ENCODE peak calls at places on chromosomes 6 and 20, in ten cellular contexts. One of them, this sample, is unnamed.

GRCh38 chr6:106749611-106750010 is 120.2 kb downstream of the QRSL1 start:
- DNase-seq in OCI-LY7: no peak
- DNase-seq in neuronal stem cell: no peak
- DNase-seq in SK-N-SH: no peak
- DNase-seq in right atrium auricular region: no peak
- DNase-seq in pancreas: no peak
- DNase-seq in psoas muscle: no peak
- DNase-seq in PC-3: peak
- DNase-seq in brain microvascular endothelial cell: no peak
- DNase-seq in left lung: no peak
- DNase-seq in this sample: peak

GRCh38 chr20:41014557-41015088 is 14.0 kb upstream of the TOP1 start:
- DNase-seq in OCI-LY7: peak
- DNase-seq in neuronal stem cell: no peak
- DNase-seq in SK-N-SH: no peak
- DNase-seq in right atrium auricular region: no peak
- DNase-seq in pancreas: no peak
- DNase-seq in psoas muscle: no peak
- DNase-seq in PC-3: no peak
- DNase-seq in brain microvascular endothelial cell: no peak
- DNase-seq in left lung: no peak
- DNase-seq in this sample: no peak

GRCh38 chr20:14234666-14235295 is 102.6 kb downstream of the FLRT3 start:
- DNase-seq in OCI-LY7: no peak
- DNase-seq in neuronal stem cell: no peak
- DNase-seq in SK-N-SH: no peak
- DNase-seq in right atrium auricular region: no peak
- DNase-seq in pancreas: no peak
- DNase-seq in psoas muscle: no peak
- DNase-seq in PC-3: peak
- DNase-seq in brain microvascular endothelial cell: peak
- DNase-seq in left lung: no peak
- DNase-seq in this sample: peak

GRCh38 chr6:31473780-31474725 is 23.9 kb upstream of the MICB start:
- DNase-seq in OCI-LY7: no peak
- DNase-seq in neuronal stem cell: no peak
- DNase-seq in SK-N-SH: no peak
- DNase-seq in right atrium auricular region: no peak
- DNase-seq in pancreas: no peak
- DNase-seq in psoas muscle: no peak
- DNase-seq in PC-3: peak
- DNase-seq in brain microvascular endothelial cell: peak
- DNase-seq in left lung: no peak
- DNase-seq in this sample: peak

GRCh38 chr6:169854083-169854725 is 102.8 kb downstream of the ERMARD start:
- DNase-seq in OCI-LY7: no peak
- DNase-seq in neuronal stem cell: no peak
- DNase-seq in SK-N-SH: no peak
- DNase-seq in right atrium auricular region: peak
- DNase-seq in pancreas: no peak
- DNase-seq in psoas muscle: no peak
- DNase-seq in PC-3: no peak
- DNase-seq in brain microvascular endothelial cell: no peak
- DNase-seq in left lung: no peak
- DNase-seq in this sample: no peak

GRCh38 chr20:13819885-13820645 is 35.2 kb downstream of the NDUFAF5 start:
- DNase-seq in OCI-LY7: peak
- DNase-seq in neuronal stem cell: peak
- DNase-seq in SK-N-SH: peak
- DNase-seq in right atrium auricular region: no peak
- DNase-seq in pancreas: peak
- DNase-seq in psoas muscle: peak
- DNase-seq in PC-3: peak
- DNase-seq in brain microvascular endothelial cell: no peak
- DNase-seq in left lung: no peak
- DNase-seq in this sample: peak

GRCh38 chr20:38133680-38134426 is 31.2 kb downstream of the TGM2 start:
- DNase-seq in OCI-LY7: no peak
- DNase-seq in neuronal stem cell: no peak
- DNase-seq in SK-N-SH: no peak
- DNase-seq in right atrium auricular region: no peak
- DNase-seq in pancreas: no peak
- DNase-seq in psoas muscle: no peak
- DNase-seq in PC-3: no peak
- DNase-seq in brain microvascular endothelial cell: no peak
- DNase-seq in left lung: no peak
- DNase-seq in this sample: no peak

GRCh38 chr6:9365378-9365777 is 930.0 kb upstream of the SLC35B3 start:
- DNase-seq in OCI-LY7: no peak
- DNase-seq in neuronal stem cell: no peak
- DNase-seq in SK-N-SH: no peak
- DNase-seq in right atrium auricular region: no peak
- DNase-seq in pancreas: no peak
- DNase-seq in psoas muscle: no peak
- DNase-seq in PC-3: no peak
- DNase-seq in brain microvascular endothelial cell: no peak
- DNase-seq in left lung: no peak
- DNase-seq in this sample: no peak

GRCh38 chr20:23588434-23589403 is 17.0 kb downstream of the CST9 start:
- DNase-seq in OCI-LY7: no peak
- DNase-seq in neuronal stem cell: no peak
- DNase-seq in SK-N-SH: no peak
- DNase-seq in right atrium auricular region: peak
- DNase-seq in pancreas: no peak
- DNase-seq in psoas muscle: no peak
- DNase-seq in PC-3: no peak
- DNase-seq in brain microvascular endothelial cell: no peak
- DNase-seq in left lung: no peak
- DNase-seq in this sample: no peak

GRCh38 chr6:167549187-167549586 is 224.3 kb downstream of the TTLL2 start:
- DNase-seq in OCI-LY7: no peak
- DNase-seq in neuronal stem cell: no peak
- DNase-seq in SK-N-SH: no peak
- DNase-seq in right atrium auricular region: no peak
- DNase-seq in pancreas: no peak
- DNase-seq in psoas muscle: no peak
- DNase-seq in PC-3: no peak
- DNase-seq in brain microvascular endothelial cell: no peak
- DNase-seq in left lung: no peak
- DNase-seq in this sample: no peak

GRCh38 chr6:44078795-44079671 is 48.2 kb downstream of the MRPL14 start:
- DNase-seq in OCI-LY7: peak
- DNase-seq in neuronal stem cell: peak
- DNase-seq in SK-N-SH: peak
- DNase-seq in right atrium auricular region: peak
- DNase-seq in pancreas: peak
- DNase-seq in psoas muscle: peak
- DNase-seq in PC-3: peak
- DNase-seq in brain microvascular endothelial cell: no peak
- DNase-seq in left lung: no peak
- DNase-seq in this sample: peak

GRCh38 chr20:18267815-18268214 is 20.5 kb upstream of the ZNF133 start:
- DNase-seq in OCI-LY7: no peak
- DNase-seq in neuronal stem cell: peak
- DNase-seq in SK-N-SH: no peak
- DNase-seq in right atrium auricular region: no peak
- DNase-seq in pancreas: no peak
- DNase-seq in psoas muscle: no peak
- DNase-seq in PC-3: no peak
- DNase-seq in brain microvascular endothelial cell: no peak
- DNase-seq in left lung: no peak
- DNase-seq in this sample: no peak

GRCh38 chr6:107989166-107990094 is 31.4 kb upstream of the SEC63 start:
- DNase-seq in OCI-LY7: no peak
- DNase-seq in neuronal stem cell: no peak
- DNase-seq in SK-N-SH: no peak
- DNase-seq in right atrium auricular region: no peak
- DNase-seq in pancreas: no peak
- DNase-seq in psoas muscle: no peak
- DNase-seq in PC-3: no peak
- DNase-seq in brain microvascular endothelial cell: no peak
- DNase-seq in left lung: no peak
- DNase-seq in this sample: no peak

GRCh38 chr20:59670786-59671492 is 66.6 kb downstream of the PHACTR3 start:
- DNase-seq in OCI-LY7: no peak
- DNase-seq in neuronal stem cell: no peak
- DNase-seq in SK-N-SH: no peak
- DNase-seq in right atrium auricular region: peak
- DNase-seq in pancreas: no peak
- DNase-seq in psoas muscle: no peak
- DNase-seq in PC-3: no peak
- DNase-seq in brain microvascular endothelial cell: no peak
- DNase-seq in left lung: no peak
- DNase-seq in this sample: no peak

DNA sequence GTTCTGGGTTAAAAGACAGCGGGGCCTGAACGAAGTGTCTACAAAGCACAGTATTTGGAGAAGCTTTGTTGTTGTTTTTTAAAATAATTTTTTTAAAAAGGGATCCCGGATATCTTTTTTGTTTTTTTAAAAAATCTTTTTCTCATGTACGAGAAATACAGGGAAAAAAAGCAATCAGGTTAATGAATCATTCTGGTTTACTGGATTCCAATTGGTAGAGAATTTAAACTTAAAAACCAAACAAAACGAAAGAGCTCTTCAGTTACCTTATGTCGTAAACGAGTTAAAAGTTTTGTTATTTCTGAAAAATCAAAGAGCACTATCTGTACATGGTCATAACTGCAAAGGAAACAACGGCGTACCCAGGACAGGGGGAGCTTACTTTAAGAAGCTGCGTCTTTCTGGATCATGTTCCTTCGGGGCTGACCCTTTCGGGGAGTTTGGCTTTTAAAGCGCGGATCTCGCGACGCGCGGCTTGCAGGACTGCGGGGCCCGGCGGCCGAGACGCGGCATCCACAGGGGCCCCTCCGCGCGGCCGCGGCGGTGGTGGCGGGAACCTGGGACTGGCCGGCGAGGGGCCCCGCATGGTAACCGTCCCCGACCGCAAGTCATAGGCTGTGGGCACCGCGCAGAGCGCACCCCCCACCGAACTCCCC is 927 bp downstream of the IL20RA start:
- DNase-seq in OCI-LY7: no peak
- DNase-seq in neuronal stem cell: peak
- DNase-seq in SK-N-SH: no peak
- DNase-seq in right atrium auricular region: no peak
- DNase-seq in pancreas: no peak
- DNase-seq in psoas muscle: peak
- DNase-seq in PC-3: peak
- DNase-seq in brain microvascular endothelial cell: peak
- DNase-seq in left lung: no peak
- DNase-seq in this sample: peak
- H3K27ac ChIP-seq in OCI-LY7: no peak
- H3K27ac ChIP-seq in neuronal stem cell: no peak
- H3K27ac ChIP-seq in SK-N-SH: peak
- H3K27ac ChIP-seq in right atrium auricular region: peak
- H3K27ac ChIP-seq in pancreas: peak
- H3K27ac ChIP-seq in psoas muscle: no peak
- H3K27ac ChIP-seq in PC-3: peak
- H3K27ac ChIP-seq in brain microvascular endothelial cell: no peak
- H3K27ac ChIP-seq in left lung: peak
- H3K27ac ChIP-seq in this sample: no peak

DNA sequence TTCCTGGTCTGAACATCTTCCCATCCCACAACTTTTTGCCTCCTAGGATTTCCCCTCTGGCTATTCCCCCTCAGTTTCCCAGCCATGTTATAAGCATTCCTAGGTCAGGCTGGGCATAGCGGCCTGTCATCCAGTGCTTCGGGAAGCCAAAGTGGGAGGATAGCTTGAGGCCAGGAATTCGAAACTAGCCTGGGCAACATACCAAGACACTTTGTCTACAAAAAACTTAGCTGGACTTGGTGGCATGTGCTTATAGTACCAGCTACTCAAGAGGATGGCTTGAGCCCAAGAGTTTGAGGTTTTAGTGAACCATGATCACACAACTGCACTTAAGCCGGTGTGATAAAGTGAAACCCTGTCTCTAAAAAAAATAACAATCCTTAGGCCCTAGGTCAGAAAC is 447.4 kb downstream of the KIF16B start:
- DNase-seq in OCI-LY7: no peak
- DNase-seq in neuronal stem cell: no peak
- DNase-seq in SK-N-SH: no peak
- DNase-seq in right atrium auricular region: no peak
- DNase-seq in pancreas: no peak
- DNase-seq in psoas muscle: no peak
- DNase-seq in PC-3: peak
- DNase-seq in brain microvascular endothelial cell: no peak
- DNase-seq in left lung: no peak
- DNase-seq in this sample: peak
- H3K27ac ChIP-seq in OCI-LY7: no peak
- H3K27ac ChIP-seq in neuronal stem cell: no peak
- H3K27ac ChIP-seq in SK-N-SH: no peak
- H3K27ac ChIP-seq in right atrium auricular region: no peak
- H3K27ac ChIP-seq in pancreas: no peak
- H3K27ac ChIP-seq in psoas muscle: peak
- H3K27ac ChIP-seq in PC-3: peak
- H3K27ac ChIP-seq in brain microvascular endothelial cell: no peak
- H3K27ac ChIP-seq in left lung: no peak
- H3K27ac ChIP-seq in this sample: no peak

GRCh38 chr20:19777981-19778380 is 19.9 kb downstream of the RIN2 start:
- DNase-seq in OCI-LY7: no peak
- DNase-seq in neuronal stem cell: no peak
- DNase-seq in SK-N-SH: no peak
- DNase-seq in right atrium auricular region: no peak
- DNase-seq in pancreas: no peak
- DNase-seq in psoas muscle: no peak
- DNase-seq in PC-3: no peak
- DNase-seq in brain microvascular endothelial cell: no peak
- DNase-seq in left lung: no peak
- DNase-seq in this sample: peak
- H3K27ac ChIP-seq in OCI-LY7: no peak
- H3K27ac ChIP-seq in neuronal stem cell: no peak
- H3K27ac ChIP-seq in SK-N-SH: no peak
- H3K27ac ChIP-seq in right atrium auricular region: peak
- H3K27ac ChIP-seq in pancreas: no peak
- H3K27ac ChIP-seq in psoas muscle: peak
- H3K27ac ChIP-seq in PC-3: no peak
- H3K27ac ChIP-seq in brain microvascular endothelial cell: no peak
- H3K27ac ChIP-seq in left lung: peak
- H3K27ac ChIP-seq in this sample: no peak

DNA sequence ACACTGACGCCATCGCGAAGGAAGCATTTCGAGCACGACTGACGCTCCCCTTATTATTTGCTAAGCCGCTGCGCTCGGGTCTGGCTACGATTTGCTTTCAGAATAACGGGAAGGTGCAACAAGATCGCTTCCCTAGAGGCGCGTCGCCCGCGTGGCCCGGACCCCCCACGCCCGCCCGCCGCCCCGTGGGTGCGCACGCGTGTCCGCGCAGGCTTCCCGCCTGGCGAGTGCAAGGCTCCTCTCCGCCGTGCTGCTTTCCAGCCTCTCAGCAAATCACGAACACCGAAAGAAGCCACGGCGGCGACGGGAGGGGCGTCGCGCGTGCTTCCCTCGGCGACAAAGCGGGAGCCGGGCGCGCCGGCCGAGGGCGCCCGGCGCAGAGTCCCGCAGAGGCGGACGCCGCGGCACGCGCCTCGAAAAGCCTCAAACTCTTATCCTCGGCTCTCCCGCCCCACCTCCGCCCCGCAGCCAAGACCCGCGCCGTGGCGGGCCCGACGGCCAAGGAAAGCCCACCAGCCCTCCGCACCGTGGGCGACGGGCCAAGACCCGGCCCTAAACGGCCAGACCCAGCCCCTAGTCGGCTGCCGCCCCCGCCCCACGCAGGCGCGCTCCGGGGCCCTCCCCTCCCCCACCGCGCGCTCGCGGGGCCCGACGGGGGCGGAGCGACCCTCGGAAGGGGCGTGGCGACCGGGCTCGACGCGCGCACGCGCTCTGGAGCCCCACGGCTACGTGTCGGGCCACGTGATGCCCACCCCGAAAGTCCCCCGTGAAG is 987 bp upstream of the QKI start:
- DNase-seq in OCI-LY7: peak
- DNase-seq in neuronal stem cell: peak
- DNase-seq in SK-N-SH: peak
- DNase-seq in right atrium auricular region: peak
- DNase-seq in pancreas: peak
- DNase-seq in psoas muscle: peak
- DNase-seq in PC-3: peak
- DNase-seq in brain microvascular endothelial cell: peak
- DNase-seq in left lung: peak
- DNase-seq in this sample: peak
- H3K27ac ChIP-seq in OCI-LY7: peak
- H3K27ac ChIP-seq in neuronal stem cell: peak
- H3K27ac ChIP-seq in SK-N-SH: peak
- H3K27ac ChIP-seq in right atrium auricular region: peak
- H3K27ac ChIP-seq in pancreas: peak
- H3K27ac ChIP-seq in psoas muscle: peak
- H3K27ac ChIP-seq in PC-3: peak
- H3K27ac ChIP-seq in brain microvascular endothelial cell: peak
- H3K27ac ChIP-seq in left lung: peak
- H3K27ac ChIP-seq in this sample: peak

This sample was measured in GM23248.